ENCODE peak calls at places on chromosomes 6 and 20, in four cellular contexts. M is RPMI7951; G is CD14-positive monocyte; T is CD4-positive, CD25-positive, alpha-beta regulatory T cell. J is an unnamed sample.

GRCh38 chr20:51388227-51388626 is 154.3 kb downstream of the NFATC2 start:
- DNase-seq in M (peak), T (no peak), G (no peak), J (no peak)

GRCh38 chr6:107495196-107495643 is 5.3 kb downstream of the SOBP start:
- DNase-seq in G (no peak), M (no peak), T (no peak), J (no peak)

GRCh38 chr6:6840831-6841263 is 252.3 kb downstream of the LY86 start:
- DNase-seq in G (peak), T (no peak), M (no peak), J (no peak)

GRCh38 chr6:125102901-125103300 is 50.7 kb upstream of the TPD52L1 start:
- DNase-seq in T (no peak), G (no peak), M (peak), J (peak)

GRCh38 chr6:55617272-55617671 is 38.3 kb upstream of the HMGCLL1 start:
- DNase-seq in T (no peak), G (no peak), M (peak), J (peak)

GRCh38 chr20:9409981-9410380 is 104.4 kb upstream of the LAMP5 start:
- DNase-seq in T (no peak), M (peak), G (no peak), J (no peak)

GRCh38 chr6:57207141-57207540 is 15.0 kb downstream of the RAB23 start:
- DNase-seq in G (no peak), M (peak), T (no peak), J (no peak)

GRCh38 chr6:170277893-170278742 is 12.8 kb downstream of the DLL1 start:
- DNase-seq in T (no peak), M (no peak), G (peak), J (no peak)

GRCh38 chr20:13626724-13627123 is 12.0 kb downstream of the TASP1 start:
- DNase-seq in T (no peak), G (no peak), M (no peak), J (no peak)

GRCh38 chr20:61891916-61892649 is 173.6 kb downstream of the TAF4 start:
- DNase-seq in M (no peak), G (no peak), T (no peak), J (no peak)

GRCh38 chr20:52923123-52923543 is 49.0 kb upstream of the TSHZ2 start:
- DNase-seq in M (peak), T (no peak), G (no peak), J (no peak)

GRCh38 chr6:107594736-107595135 is 104.8 kb downstream of the SOBP start:
- DNase-seq in G (no peak), M (no peak), T (no peak), J (no peak)

GRCh38 chr20:9458075-9458818 is 56.1 kb upstream of the LAMP5 start:
- DNase-seq in M (peak), T (no peak), G (peak), J (no peak)

GRCh38 chr20:24643731-24644130 is 174.3 kb downstream of the SYNDIG1 start:
- DNase-seq in M (no peak), T (no peak), G (no peak), J (no peak)

GRCh38 chr6:34638834-34639736 is 57.5 kb downstream of the ILRUN start:
- DNase-seq in T (no peak), G (no peak), M (no peak), J (no peak)

GRCh38 chr6:111256646-111257045 is 169.3 kb downstream of the SLC16A10 start:
- DNase-seq in G (no peak), T (no peak), M (no peak), J (no peak)

GRCh38 chr20:61230166-61230565 is 21.9 kb upstream of the CDH4 start:
- DNase-seq in T (no peak), M (no peak), G (no peak), J (no peak)

GRCh38 chr6:137271245-137272183 is 52.3 kb upstream of the IFNGR1 start:
- DNase-seq in T (no peak), M (peak), G (no peak), J (peak)

GRCh38 chr6:37170273-37171140 is 555 bp downstream of the PIM1 start:
- DNase-seq in T (peak), G (peak), M (peak), J (no peak)

GRCh38 chr20:37519508-37520416 is 1.3 kb upstream of the NNAT start:
- DNase-seq in G (no peak), M (no peak), T (no peak), J (no peak)

GRCh38 chr6:81265106-81265505 is 487.4 kb downstream of the TENT5A start:
- DNase-seq in T (no peak), G (no peak), M (peak), J (no peak)

GRCh38 chr20:2658414-2659354 is 5.3 kb downstream of the IDH3B start:
- DNase-seq in M (peak), T (no peak), G (no peak), J (no peak)

GRCh38 chr20:48090784-48091183 is 305.5 kb upstream of the SULF2 start:
- DNase-seq in T (no peak), G (no peak), M (no peak), J (no peak)